ENCODE peak calls at places on chromosomes 4 and X, in eight cellular contexts. T is suprapubic skin; Q is neural crest cell; P is osteocyte; M is right cardiac atrium; B is breast epithelium; V is naive thymus-derived CD8-positive, alpha-beta T cell; Y is Right ventricle myocardium superior. X is an unnamed sample.

GRCh38 chr4:88900432-88900831 is 156.6 kb downstream of the FAM13A start:
- DNase-seq in T (no peak), Q (no peak), P (no peak), M (no peak), B (no peak), V (no peak), Y (no peak), X (no peak)

GRCh38 chr4:3523628-3524221 is 8.5 kb downstream of the LRPAP1 start:
- DNase-seq in T (no peak), Q (no peak), P (no peak), M (peak; percentile 13), B (no peak), V (no peak), Y (no peak), X (no peak)

GRCh38 chr4:139675156-139675555 is 9.5 kb downstream of the MGST2 start:
- DNase-seq in T (no peak), Q (no peak), P (no peak), M (no peak), B (no peak), V (no peak), Y (no peak), X (no peak)

GRCh38 chrX:12118134-12118533 is 20.1 kb upstream of the FRMPD4 start:
- DNase-seq in T (no peak), Q (no peak), P (no peak), M (no peak), B (no peak), V (no peak), Y (no peak), X (no peak)

GRCh38 chr4:184472540-184473264 is 1.6 kb downstream of the IRF2 start:
- DNase-seq in T (peak; percentile 91), Q (peak; percentile 67), P (peak; percentile 90), M (peak; percentile 90), B (peak; percentile 59), V (peak; percentile 45), Y (peak; percentile 92), X (peak; percentile 87)

GRCh38 chrX:47560831-47561652 is at the start of gene ARAF:
- DNase-seq in T (peak; percentile 98), Q (peak; percentile 92), P (peak; percentile 98), M (peak; percentile 97), B (peak; percentile 98), V (peak; percentile 95), Y (peak; percentile 96), X (peak; percentile 95)

GRCh38 chrX:130098202-130098552 is 12.1 kb downstream of the ELF4 start:
- DNase-seq in T (no peak), Q (no peak), P (no peak), M (no peak), B (no peak), V (no peak), Y (no peak), X (no peak)

GRCh38 chr4:83197555-83198235 is 83.2 kb upstream of the PLAC8 start:
- DNase-seq in T (no peak), Q (no peak), P (no peak), M (peak; percentile 29), B (no peak), V (no peak), Y (peak; percentile 58), X (no peak)

GRCh38 chrX:26851981-26852380 is 611.2 kb downstream of the PPP4R3C start:
- DNase-seq in T (no peak), Q (no peak), P (no peak), M (no peak), B (no peak), V (no peak), Y (no peak), X (peak; percentile 1)

GRCh38 chrX:40877869-40878268 is 142.5 kb upstream of the MED14 start:
- DNase-seq in T (no peak), Q (no peak), P (no peak), M (no peak), B (no peak), V (peak; percentile 23), Y (no peak), X (no peak)

GRCh38 chr4:41281038-41281634 is 24.4 kb downstream of the UCHL1 start:
- DNase-seq in T (no peak), Q (peak; percentile 53), P (no peak), M (no peak), B (peak; percentile 25), V (peak; percentile 40), Y (no peak), X (peak; percentile 63)

X was measured in Caki2.